ENCODE peak calls at places on chromosomes 11 and 22, in seven cellular contexts. I is stomach, G is dorsolateral prefrontal cortex, X is neuronal stem cell, R is fibroblast of mammary gland, E is epithelial cell of esophagus, F is GM23248. A is an unnamed sample.

GRCh38 chr11:117538731-117539130 is 211.1 kb downstream of the CEP164 start:
- DNase-seq in I (no peak), G (no peak), X (peak; percentile 27), R (no peak), E (no peak), F (no peak), A (no peak)

GRCh38 chr11:14376920-14377319 is 17.9 kb upstream of the RRAS2 start:
- DNase-seq in I (no peak), G (no peak), X (no peak), R (no peak), E (peak; percentile 46), F (no peak), A (no peak)

GRCh38 chr22:44155115-44155514 is 25.6 kb upstream of the PARVG start:
- DNase-seq in I (no peak), G (no peak), X (no peak), R (no peak), E (no peak), F (no peak), A (no peak)

GRCh38 chr11:32060063-32060462 is 30.8 kb upstream of the RCN1 start:
- DNase-seq in I (no peak), G (no peak), X (no peak), R (no peak), E (no peak), F (no peak), A (no peak)

GRCh38 chr11:59777104-59777503 is 21.9 kb downstream of the STX3 start:
- DNase-seq in I (no peak), G (no peak), X (no peak), R (no peak), E (no peak), F (no peak), A (no peak)

GRCh38 chr11:125451400-125452124 is 44.5 kb downstream of the FEZ1 start:
- DNase-seq in I (peak; percentile 43), G (peak; percentile 92), X (peak; percentile 76), R (no peak), E (peak; percentile 15), F (peak; percentile 20), A (no peak)

GRCh38 chr11:94171693-94172440 is 43.2 kb downstream of the PANX1 start:
- DNase-seq in I (peak; percentile 52), G (no peak), X (peak; percentile 49), R (peak; percentile 55), E (peak; percentile 43), F (peak; percentile 68), A (no peak)

GRCh38 chr11:115548878-115549528 is 44.8 kb upstream of the CADM1 start:
- DNase-seq in I (peak; percentile 46), G (no peak), X (no peak), R (no peak), E (no peak), F (no peak), A (no peak)

GRCh38 chr22:19708323-19709011 is 5.8 kb upstream of the SEPTIN5 start:
- DNase-seq in I (no peak), G (peak; percentile 27), X (no peak), R (no peak), E (no peak), F (no peak), A (no peak)

DNA sequence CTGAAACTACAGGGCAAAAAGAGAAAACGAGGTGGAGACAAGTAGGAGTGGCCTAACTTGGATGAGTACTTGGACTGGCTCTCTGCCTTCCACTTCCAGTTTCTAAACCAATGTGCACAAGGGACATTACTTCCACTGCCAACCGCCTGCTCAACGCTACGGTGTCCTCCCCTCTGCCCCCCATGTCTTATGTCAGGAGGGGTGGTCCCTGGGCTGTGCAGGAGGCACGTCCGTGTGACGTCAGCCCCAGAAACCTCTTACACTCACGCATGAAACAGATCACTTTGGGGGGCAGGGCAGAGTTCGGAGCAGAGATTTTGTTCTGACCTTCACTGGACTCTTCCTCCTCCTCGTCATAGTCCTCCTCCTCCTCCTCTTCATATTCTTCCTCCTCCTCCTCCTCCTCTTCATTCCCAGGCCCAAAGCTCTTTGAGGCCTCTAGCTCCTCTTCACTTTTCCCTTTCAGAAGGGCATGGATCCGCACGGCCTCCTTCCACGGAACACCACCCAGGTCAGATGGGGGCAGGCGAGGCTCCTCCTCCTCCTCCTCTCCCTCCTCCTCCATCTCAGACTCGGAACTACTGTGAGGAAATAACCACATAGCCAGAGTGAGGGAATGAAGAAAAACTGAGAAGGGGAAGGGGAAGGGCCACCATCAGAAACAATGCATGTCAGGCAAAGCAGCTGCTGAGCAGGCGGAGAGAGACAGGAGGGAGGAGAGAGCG is 57.4 kb upstream of the BID start:
- DNase-seq in I (no peak), G (no peak), X (no peak), R (peak; percentile 77), E (no peak), F (peak; percentile 67), A (no peak)
- H3K4me3 ChIP-seq in I (no peak overlapping the region), G (no peak overlapping the region), X (no peak overlapping the region), R (peak overlapping the region; percentile 20), E (no peak overlapping the region), F (peak overlapping the region; percentile 32), A (no peak overlapping the region)

GRCh38 chr11:62548545-62549335 is 2.1 kb upstream of the AHNAK start:
- DNase-seq in I (peak; percentile 82), G (no peak), X (no peak), R (no peak), E (no peak), F (no peak), A (no peak)
- H3K4me3 ChIP-seq in I (no peak overlapping the region), G (no peak overlapping the region), X (no peak overlapping the region), R (no peak overlapping the region), E (no peak overlapping the region), F (no peak overlapping the region), A (no peak overlapping the region)

GRCh38 chr22:50303848-50304527 is 3.5 kb downstream of the PLXNB2 start:
- DNase-seq in I (peak; percentile 79), G (no peak), X (no peak), R (peak; percentile 19), E (peak; percentile 57), F (peak; percentile 48), A (no peak)
- H3K4me3 ChIP-seq in I (peak overlapping the region; percentile 84), G (peak overlapping the region; percentile 73), X (no peak overlapping the region), R (no peak overlapping the region), E (peak overlapping the region; percentile 29), F (peak overlapping the region; percentile 92), A (no peak overlapping the region)

DNA sequence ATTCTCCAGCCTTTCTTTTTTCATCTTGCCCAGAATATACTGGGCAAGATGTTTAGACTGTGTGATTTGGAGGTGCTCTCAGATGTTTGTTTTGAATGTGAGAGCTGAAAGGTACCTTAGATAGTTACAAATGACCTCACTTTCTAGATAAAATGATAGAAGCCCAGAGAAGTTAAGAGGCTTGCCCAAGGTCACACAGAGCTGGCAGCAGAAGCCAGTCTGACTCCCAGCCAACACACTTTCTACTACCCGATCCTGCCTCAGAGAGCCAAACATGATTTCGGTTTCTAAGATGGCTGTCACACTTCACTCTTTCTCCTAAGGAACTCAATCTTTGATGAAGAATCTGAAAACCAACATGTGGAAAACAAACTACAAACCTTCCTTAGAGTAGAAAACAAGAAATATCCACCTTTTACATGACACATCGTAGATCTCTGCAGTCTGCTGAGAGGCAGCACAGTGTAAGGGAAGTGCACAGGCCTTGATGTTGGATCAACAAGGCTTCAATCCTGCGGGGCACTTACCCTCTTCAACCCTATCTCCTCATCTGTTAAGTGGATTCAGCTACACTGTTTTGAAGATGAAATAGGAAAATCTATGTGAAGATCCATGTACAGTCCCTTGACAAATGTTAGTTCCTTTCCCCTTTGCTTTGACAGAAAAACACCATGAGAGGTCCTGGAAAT is 58.6 kb downstream of the SYTL2 start:
- DNase-seq in I (no peak), G (no peak), X (no peak), R (no peak), E (no peak), F (no peak), A (no peak)
- H3K4me3 ChIP-seq in I (no peak overlapping the region), G (no peak overlapping the region), X (no peak overlapping the region), R (no peak overlapping the region), E (no peak overlapping the region), F (no peak overlapping the region), A (no peak overlapping the region)

DNA sequence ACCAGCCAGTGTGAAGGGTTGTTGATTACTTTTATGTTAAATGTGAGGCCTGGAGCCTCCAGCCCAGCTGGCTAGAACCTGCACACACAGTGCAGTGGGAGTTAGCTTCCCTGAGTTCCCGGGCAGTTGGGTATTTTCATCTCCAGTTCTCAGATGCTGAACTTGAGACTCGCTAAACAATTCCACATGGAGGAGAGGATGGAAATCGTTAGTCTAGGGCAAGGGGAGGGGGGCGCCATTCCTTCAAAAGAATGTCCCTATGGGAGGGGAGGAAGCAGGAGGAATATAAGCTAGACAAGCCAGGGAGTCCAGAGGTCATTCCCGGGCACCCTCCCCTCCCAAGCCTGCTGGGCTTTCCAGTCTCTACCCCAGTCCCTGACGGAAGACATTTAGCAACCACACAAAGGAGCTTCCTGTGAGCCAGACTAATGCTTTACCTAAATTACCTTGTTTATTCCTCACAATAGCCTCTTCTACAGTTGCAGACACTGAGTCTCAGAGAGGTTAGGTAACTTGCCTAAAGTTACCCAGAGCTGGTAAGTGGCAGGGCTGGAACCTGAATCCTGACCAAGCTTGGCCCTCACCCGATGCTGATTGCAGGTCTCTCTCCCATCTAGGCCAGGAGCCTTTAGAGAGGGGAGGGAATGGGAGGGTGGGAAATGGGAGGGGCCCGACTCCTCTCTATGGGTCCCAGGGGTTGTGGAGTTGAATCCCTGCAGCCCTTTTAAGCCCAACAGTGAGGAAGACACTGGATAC is 1.9 kb upstream of the TSKU start:
- DNase-seq in I (no peak), G (no peak), X (no peak), R (no peak), E (no peak), F (no peak), A (no peak)
- H3K4me3 ChIP-seq in I (no peak overlapping the region), G (no peak overlapping the region), X (no peak overlapping the region), R (no peak overlapping the region), E (no peak overlapping the region), F (no peak overlapping the region), A (no peak overlapping the region)

A was measured in kidney epithelial cell.